ENCODE peak calls at places on chromosomes 12 and 14, in five cellular contexts. T, J, X, Y and B are unnamed samples.

GRCh38 chr12:98424726-98425401 is 90.5 kb upstream of the TMPO start:
- DNase-seq in J (peak), X (peak), T (peak), Y (peak), B (peak)

GRCh38 chr12:92439397-92439779 is 263.4 kb upstream of the PLEKHG7 start:
- DNase-seq in T (peak), Y (no peak), X (no peak), J (no peak), B (no peak)

GRCh38 chr12:27627123-27627835 is 69.0 kb upstream of the REP15 start:
- DNase-seq in Y (no peak), T (no peak), X (no peak), J (no peak), B (no peak)

GRCh38 chr14:28303248-28303647 is 463.3 kb upstream of the FOXG1 start:
- DNase-seq in Y (no peak), X (no peak), T (no peak), J (no peak), B (no peak)

GRCh38 chr12:26088999-26089398 is 35.8 kb downstream of the BHLHE41 start:
- DNase-seq in Y (no peak), X (no peak), T (no peak), J (no peak), B (no peak)

GRCh38 chr14:68104518-68104917 is 284.9 kb downstream of the RAD51B start:
- DNase-seq in J (no peak), T (no peak), X (no peak), Y (no peak), B (no peak)

GRCh38 chr14:61644185-61644584 is 51.1 kb upstream of the HIF1A start:
- DNase-seq in Y (no peak), J (no peak), T (no peak), X (no peak), B (no peak)

GRCh38 chr12:91139981-91140659 is 28.8 kb upstream of the LUM start:
- DNase-seq in Y (no peak), J (no peak), T (no peak), X (no peak), B (no peak)

GRCh38 chr12:122140467-122141257 is 33.4 kb downstream of the IL31 start:
- DNase-seq in Y (no peak), T (no peak), J (no peak), X (no peak), B (no peak)

GRCh38 chr12:116319851-116320621 is 42.5 kb upstream of the MED13L start:
- DNase-seq in J (no peak), Y (peak), X (peak), T (no peak), B (peak)

GRCh38 chr12:124388679-124389536 is 94.0 kb downstream of the RFLNA start:
- DNase-seq in J (peak), Y (peak), X (peak), T (peak), B (peak)

GRCh38 chr12:38556647-38557046 is 240.1 kb downstream of the ALG10B start:
- DNase-seq in X (no peak), Y (no peak), J (no peak), T (no peak), B (no peak)

GRCh38 chr12:53051058-53051880 is 1.4 kb downstream of the TNS2 start:
- DNase-seq in T (no peak), J (peak), X (peak), Y (peak), B (peak)
- TF ChIP-seq CTCF in T (no peak), J (no peak), X (peak), Y (peak), B (no peak)

DNA sequence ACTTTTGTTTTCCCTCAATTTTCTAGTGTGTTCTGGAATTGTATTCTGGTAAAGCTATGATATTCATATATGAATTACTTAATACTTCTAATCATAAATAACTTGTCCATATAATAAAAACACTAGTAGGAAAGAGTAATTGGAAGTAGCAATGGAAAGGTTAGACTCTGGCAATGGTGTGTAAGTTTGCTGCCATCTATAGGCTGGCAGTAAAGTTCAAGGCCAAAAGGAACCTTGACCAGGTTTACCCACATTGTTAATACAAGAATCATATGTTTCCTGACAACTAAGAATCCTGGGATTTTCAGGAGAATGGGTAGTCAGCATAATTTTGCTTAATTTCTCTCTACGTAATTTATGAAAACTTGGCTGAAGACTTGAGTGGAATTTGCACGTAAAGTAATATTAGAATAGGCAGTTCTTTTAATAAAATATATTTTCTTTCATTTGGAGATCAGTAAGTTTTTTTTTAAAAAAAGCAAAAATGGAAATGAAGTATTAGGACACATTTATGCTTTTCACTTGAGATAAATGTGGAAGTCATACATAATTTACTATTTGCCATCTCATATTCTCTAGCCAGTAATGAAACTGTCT is 926.7 kb downstream of the GALC start:
- DNase-seq in Y (no peak), J (no peak), T (no peak), X (no peak), B (no peak)
- TF ChIP-seq CTCF in Y (peak), J (no peak), T (no peak), X (no peak), B (no peak)

GRCh38 chr12:57112492-57113294 is 1.5 kb upstream of the STAT6 start:
- DNase-seq in T (no peak), Y (no peak), J (no peak), X (no peak), B (peak)
- TF ChIP-seq CTCF in T (peak), Y (peak), J (peak), X (peak), B (peak)

DNA sequence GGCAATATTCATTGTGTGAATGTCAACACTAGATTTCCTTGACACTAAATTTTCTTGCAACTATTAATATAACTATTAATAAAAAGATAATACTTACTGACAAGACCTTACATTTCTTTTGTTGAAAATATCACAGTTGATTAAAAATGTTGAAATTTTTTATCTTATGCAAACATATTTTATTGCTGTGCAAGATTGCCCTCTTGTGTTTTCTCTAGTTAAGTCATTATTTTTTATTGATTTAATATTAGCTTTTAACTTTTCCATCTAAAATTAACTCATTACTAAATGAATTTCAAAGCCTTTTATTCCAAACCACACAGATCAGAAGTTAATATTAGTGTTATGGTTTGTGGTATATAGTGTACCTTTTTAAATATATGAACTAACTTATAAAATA is 11.7 kb upstream of the NAA30 start:
- DNase-seq in J (no peak), X (no peak), T (no peak), Y (no peak), B (no peak)
- TF ChIP-seq CTCF in J (no peak), X (no peak), T (peak), Y (no peak), B (no peak)

GRCh38 chr12:53954694-53955035 is at the start of gene HOXC12:
- DNase-seq in J (no peak), T (no peak), Y (no peak), X (peak), B (no peak)

GRCh38 chr12:53956914-53957536 is 2.3 kb downstream of the HOXC12 start:
- DNase-seq in X (peak), J (no peak), T (no peak), Y (no peak), B (no peak)

GRCh38 chr12:53955776-53956250 is 1.1 kb downstream of the HOXC12 start:
- DNase-seq in J (no peak), Y (no peak), T (no peak), X (no peak), B (no peak)

GRCh38 chr12:53955036-53955775 is 503 bp downstream of the HOXC12 start:
- DNase-seq in J (no peak), X (peak), T (no peak), Y (no peak), B (no peak)

DNA sequence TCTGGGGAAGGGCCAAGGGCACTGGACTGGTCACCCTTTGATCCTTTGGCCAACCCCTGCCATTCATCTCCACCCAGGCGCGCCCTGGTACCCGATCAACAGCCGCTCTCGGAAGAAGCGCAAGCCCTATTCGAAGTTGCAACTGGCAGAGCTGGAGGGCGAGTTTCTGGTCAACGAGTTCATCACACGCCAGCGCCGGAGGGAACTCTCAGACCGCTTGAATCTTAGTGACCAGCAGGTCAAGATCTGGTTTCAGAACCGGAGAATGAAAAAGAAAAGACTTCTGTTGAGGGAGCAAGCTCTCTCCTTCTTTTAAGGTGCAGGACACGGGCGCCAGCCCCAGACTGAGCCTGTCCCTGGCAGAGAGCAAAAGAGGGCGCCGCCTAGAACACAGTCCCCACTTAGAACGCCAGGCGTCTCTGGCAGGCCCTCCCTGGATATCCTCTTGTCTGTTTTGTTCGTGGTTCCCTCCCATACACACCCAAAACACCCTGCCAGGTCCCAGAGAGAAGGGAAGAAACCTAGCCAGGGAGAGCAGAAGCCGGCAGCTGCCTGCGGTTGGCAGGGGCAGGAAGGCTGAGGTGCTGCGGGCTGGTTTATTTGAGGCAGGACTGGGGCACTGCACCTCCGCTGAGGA is 1.7 kb downstream of the HOXC12 start:
- DNase-seq in T (no peak), X (peak), Y (no peak), J (no peak), B (no peak)
- TF ChIP-seq CTCF in T (no peak), X (no peak), Y (no peak), J (no peak), B (no peak)

GRCh38 chr12:6493580-6494350 is at the start of gene NCAPD2:
- DNase-seq in Y (peak), J (peak), T (peak), X (peak), B (peak)
- TF ChIP-seq CTCF in Y (peak), J (peak), T (no peak), X (peak), B (peak)

GRCh38 chr14:75514673-75515630 is 7.3 kb upstream of the BATF start:
- DNase-seq in T (no peak), Y (no peak), X (no peak), J (no peak), B (no peak)
- TF ChIP-seq CTCF in T (no peak), Y (peak), X (no peak), J (no peak), B (no peak)